ENCODE peak calls at places on chromosome 7, in six cellular contexts. Z is prostate gland, I is body of pancreas, Y is IMR-90, V is tibial nerve, A is HCT116. N is an unnamed sample.

GRCh38 chr7:78212476-78213060 is 414.0 kb downstream of the PHTF2 start:
- DNase-seq in Z (no peak), I (no peak), Y (peak; percentile 12), V (no peak), A (no peak), N (no peak)

GRCh38 chr7:23018747-23019146 is 4.8 kb upstream of the HYCC1 start:
- DNase-seq in Z (no peak), I (no peak), Y (peak; percentile 36), V (no peak), A (no peak), N (no peak)

GRCh38 chr7:122070062-122070461 is 74.0 kb downstream of the AASS start:
- DNase-seq in Z (no peak), I (no peak), Y (no peak), V (no peak), A (no peak), N (no peak)

GRCh38 chr7:65397730-65398142 is 24.1 kb downstream of the ZNF92 start:
- DNase-seq in Z (no peak), I (no peak), Y (no peak), V (no peak), A (no peak), N (no peak)

GRCh38 chr7:150896562-150897209 is 44.4 kb downstream of the AOC1 start:
- DNase-seq in Z (no peak), I (no peak), Y (no peak), V (no peak), A (no peak), N (no peak)

GRCh38 chr7:28465697-28466096 is 53.4 kb downstream of the CREB5 start:
- DNase-seq in Z (no peak), I (no peak), Y (no peak), V (no peak), A (no peak), N (no peak)

GRCh38 chr7:24227603-24228359 is 56.2 kb upstream of the NPY start:
- DNase-seq in Z (no peak), I (no peak), Y (no peak), V (no peak), A (no peak), N (no peak)

GRCh38 chr7:142867398-142868187 is 12.7 kb downstream of the EPHB6 start:
- DNase-seq in Z (no peak), I (no peak), Y (no peak), V (no peak), A (no peak), N (no peak)

GRCh38 chr7:26034386-26034785 is 117.6 kb upstream of the NFE2L3 start:
- DNase-seq in Z (no peak), I (no peak), Y (no peak), V (no peak), A (no peak), N (peak; percentile 40)

GRCh38 chr7:24756545-24756988 is 697 bp downstream of the GSDME start:
- DNase-seq in Z (no peak), I (no peak), Y (peak; percentile 53), V (no peak), A (no peak), N (no peak)

GRCh38 chr7:13989944-13990295 is 454 bp upstream of the ETV1 start:
- DNase-seq in Z (peak; percentile 5), I (no peak), Y (no peak), V (no peak), A (no peak), N (no peak)

GRCh38 chr7:22728416-22729029 is 1.5 kb downstream of the IL6 start:
- DNase-seq in Z (no peak), I (no peak), Y (peak; percentile 71), V (no peak), A (peak; percentile 55), N (peak; percentile 36)

DNA sequence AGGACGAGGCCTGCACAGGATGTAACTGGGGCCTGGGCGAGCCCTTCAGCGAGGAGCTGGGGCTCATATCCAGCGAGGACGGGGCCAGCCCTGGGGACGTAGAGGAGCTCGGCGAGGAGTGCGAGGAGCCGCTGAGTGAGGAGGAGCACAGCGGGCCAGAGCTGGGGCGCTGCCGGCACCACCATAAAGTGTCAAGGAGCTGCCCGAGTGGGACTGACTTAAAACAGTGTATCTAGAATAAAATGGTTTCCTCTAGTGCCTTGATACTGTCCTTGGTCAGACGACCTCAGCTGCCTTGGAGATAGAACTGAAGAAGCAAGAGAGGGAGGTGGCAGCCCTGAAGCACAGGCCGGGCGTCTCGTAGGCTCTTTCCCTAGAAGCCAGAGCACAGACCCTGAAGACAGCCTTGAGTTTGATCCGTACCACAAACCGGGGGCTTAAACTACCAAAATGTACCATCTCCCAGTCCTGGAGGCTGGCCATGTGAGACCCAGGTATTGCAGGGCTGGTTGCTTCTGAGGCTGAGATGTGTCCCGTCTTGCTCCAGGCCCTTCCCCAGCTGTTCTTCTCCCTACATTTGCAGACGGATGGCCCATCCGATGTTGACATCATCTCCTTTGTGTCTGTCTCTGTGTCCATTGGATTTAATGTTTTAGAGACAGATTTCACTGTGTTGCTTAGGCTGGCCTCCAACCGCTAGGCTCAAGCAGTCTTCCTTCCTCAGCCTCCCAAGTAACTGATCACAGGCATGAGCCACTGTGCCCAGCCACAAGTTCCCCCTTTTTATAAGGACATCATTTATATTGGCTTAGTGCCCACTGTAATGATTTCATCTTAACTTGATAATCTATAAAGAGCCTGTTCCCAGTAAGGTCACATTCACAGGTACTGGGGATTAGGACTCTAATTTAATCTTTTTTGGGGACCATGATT is 35.8 kb downstream of the DNAJB6 start:
- DNase-seq in Z (no peak), I (no peak), Y (no peak), V (no peak), A (no peak), N (no peak)
- TF ChIP-seq POLR2A in Z (no peak), I (no peak), Y (no peak), V (no peak), A (no peak), N (no peak)

GRCh38 chr7:102286237-102287081 is at the start of gene SH2B2:
- DNase-seq in Z (peak; percentile 74), I (peak; percentile 79), Y (peak; percentile 49), V (peak; percentile 59), A (no peak), N (peak; percentile 61)
- TF ChIP-seq POLR2A in Z (peak; percentile 71), I (peak; percentile 34), Y (peak; percentile 59), V (peak; percentile 62), A (peak; percentile 58), N (peak; percentile 41)

DNA sequence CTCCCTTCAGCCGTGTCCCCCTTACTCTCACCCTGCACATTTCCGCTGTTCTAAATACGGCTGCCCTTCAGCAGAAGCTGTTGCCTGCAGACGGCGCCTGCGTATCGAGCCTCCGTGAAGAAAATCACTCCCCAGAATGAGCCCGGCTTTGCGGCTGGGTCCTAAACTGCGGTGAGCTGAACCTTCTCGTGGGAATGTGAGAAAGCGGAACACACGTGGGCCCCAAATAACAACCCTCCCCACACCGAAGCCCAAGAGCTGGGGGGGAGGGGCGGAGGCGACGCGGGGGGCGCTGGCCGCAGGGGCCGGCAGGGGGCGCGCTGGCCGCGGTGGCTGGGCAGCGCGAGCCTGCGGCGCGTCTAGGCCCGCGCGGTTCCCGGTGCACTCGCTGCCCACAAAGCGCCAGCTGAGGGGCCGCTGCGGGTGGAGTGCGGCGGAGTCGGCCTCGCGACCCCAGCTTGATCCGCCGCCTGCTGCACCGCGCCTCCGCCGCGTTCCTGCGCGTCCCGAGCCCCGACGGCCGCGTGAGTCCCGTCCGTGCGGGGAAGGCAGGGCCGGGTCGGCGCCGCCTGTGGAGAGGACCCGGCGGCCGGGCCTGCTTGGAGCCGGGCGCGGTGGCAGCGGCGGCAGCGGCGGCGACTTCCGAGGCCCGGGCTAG is at the start of gene ZNF398:
- DNase-seq in Z (peak; percentile 59), I (peak; percentile 71), Y (peak; percentile 77), V (peak; percentile 43), A (no peak), N (peak; percentile 80)
- TF ChIP-seq POLR2A in Z (peak; percentile 34), I (peak; percentile 50), Y (peak; percentile 65), V (no peak), A (peak; percentile 78), N (peak; percentile 93)

GRCh38 chr7:75842836-75843446 is 29.3 kb upstream of the CCL24 start:
- DNase-seq in Z (peak; percentile 20), I (peak; percentile 61), Y (peak; percentile 93), V (no peak), A (no peak), N (peak; percentile 28)
- TF ChIP-seq POLR2A in Z (no peak), I (no peak), Y (no peak), V (no peak), A (no peak), N (no peak)

GRCh38 chr7:149497467-149498261 is at the start of gene ZNF746:
- DNase-seq in Z (peak; percentile 72), I (peak; percentile 86), Y (peak; percentile 76), V (peak; percentile 50), A (peak; percentile 41), N (peak; percentile 92)

GRCh38 chr7:149494738-149495368 is 2.8 kb downstream of the ZNF746 start:
- DNase-seq in Z (no peak), I (peak; percentile 50), Y (peak; percentile 61), V (no peak), A (no peak), N (no peak)

GRCh38 chr7:149493366-149493765 is 4.2 kb downstream of the ZNF746 start:
- DNase-seq in Z (no peak), I (no peak), Y (no peak), V (no peak), A (no peak), N (no peak)

GRCh38 chr7:149496642-149497391 is 792 bp downstream of the ZNF746 start:
- DNase-seq in Z (peak; percentile 39), I (peak; percentile 40), Y (peak; percentile 15), V (no peak), A (no peak), N (no peak)

GRCh38 chr7:149495785-149496641 is 1.6 kb downstream of the ZNF746 start:
- DNase-seq in Z (peak; percentile 50), I (peak; percentile 68), Y (peak; percentile 85), V (peak; percentile 33), A (no peak), N (no peak)
- TF ChIP-seq POLR2A in Z (no peak), I (no peak), Y (no peak), V (no peak), A (no peak), N (no peak)

GRCh38 chr7:6706666-6707407 is at the start of gene ZNF12:
- DNase-seq in Z (peak; percentile 94), I (peak; percentile 98), Y (peak; percentile 92), V (peak; percentile 87), A (peak; percentile 80), N (peak; percentile 99)
- TF ChIP-seq POLR2A in Z (peak; percentile 70), I (peak; percentile 61), Y (peak; percentile 75), V (peak; percentile 73), A (peak; percentile 62), N (peak; percentile 93)

GRCh38 chr7:2353650-2354172 is 916 bp upstream of the EIF3B start:
- DNase-seq in Z (peak; percentile 85), I (peak; percentile 89), Y (peak; percentile 86), V (peak; percentile 85), A (peak; percentile 83), N (peak; percentile 99)
- TF ChIP-seq POLR2A in Z (no peak), I (no peak), Y (no peak), V (peak; percentile 29), A (peak; percentile 96), N (peak; percentile 98)